ENCODE peak calls at places on chromosomes 11 and 22, in four cellular contexts. N is IMR-90, Z is mesenchymal stem cell, L is mesendoderm. R is an unnamed sample.

GRCh38 chr11:95097209-95097608 is 7.6 kb downstream of the ENDOD1 start:
- DNase-seq in Z (no peak), L (no peak), N (no peak), R (no peak)

GRCh38 chr11:95715777-95716241 is 73.8 kb downstream of the FAM76B start:
- DNase-seq in N (no peak), L (no peak), Z (no peak), R (no peak)

GRCh38 chr11:76206327-76207081 is at the start of gene WNT11:
- DNase-seq in Z (peak), N (no peak), L (peak), R (peak)

GRCh38 chr22:41902932-41903421 is 11.9 kb downstream of the SHISA8 start:
- DNase-seq in N (no peak), Z (no peak), L (no peak), R (no peak)

GRCh38 chr11:116694017-116694725 is 78.6 kb downstream of the BUD13 start:
- DNase-seq in N (no peak), L (no peak), Z (no peak), R (no peak)

GRCh38 chr11:24560324-24560723 is 63.5 kb downstream of the LUZP2 start:
- DNase-seq in L (no peak), N (no peak), Z (no peak), R (no peak)

GRCh38 chr11:68651208-68651984 is 32.9 kb upstream of the GAL start:
- DNase-seq in Z (peak), N (peak), L (peak), R (no peak)

GRCh38 chr22:19959043-19959586 is 17.5 kb upstream of the TXNRD2 start:
- DNase-seq in L (peak), N (peak), Z (peak), R (peak)

GRCh38 chr11:11107081-11107480 is 246.0 kb downstream of the CSNK2A3 start:
- DNase-seq in L (no peak), Z (no peak), N (no peak), R (no peak)

GRCh38 chr11:128549256-128549944 is 38.0 kb downstream of the ETS1 start:
- DNase-seq in N (no peak), L (no peak), Z (peak), R (no peak)

GRCh38 chr22:20591295-20591645 is 83.9 kb downstream of the MED15 start:
- DNase-seq in Z (no peak), N (no peak), L (no peak), R (no peak)

GRCh38 chr11:95076416-95076815 is 9.7 kb downstream of the SRSF8 start:
- DNase-seq in Z (peak), N (peak), L (no peak), R (no peak)

GRCh38 chr22:26065847-26066246 is 103.4 kb upstream of the SEZ6L start:
- DNase-seq in L (peak), Z (no peak), N (no peak), R (no peak)

GRCh38 chr11:31248768-31249167 is 120.8 kb downstream of the DCDC1 start:
- DNase-seq in L (no peak), N (no peak), Z (no peak), R (no peak)

GRCh38 chr22:45159652-45160462 is 3.9 kb upstream of the NUP50 start:
- DNase-seq in L (peak), Z (peak), N (peak), R (no peak)

GRCh38 chr11:84372366-84372765 is 1086.2 kb upstream of the CCDC90B start:
- DNase-seq in N (no peak), L (no peak), Z (no peak), R (no peak)

GRCh38 chr11:45211732-45212131 is 65.3 kb downstream of the PRDM11 start:
- DNase-seq in N (no peak), Z (no peak), L (no peak), R (no peak)

GRCh38 chr11:70709596-70709995 is 311.3 kb downstream of the CTTN start:
- DNase-seq in N (no peak), L (no peak), Z (no peak), R (no peak)

GRCh38 chr22:37681001-37681424 is 5.1 kb upstream of the NOL12 start:
- DNase-seq in L (no peak), Z (peak), N (peak), R (no peak)
- H3K27ac ChIP-seq in L (no peak), Z (no peak), N (peak), R (no peak)

DNA sequence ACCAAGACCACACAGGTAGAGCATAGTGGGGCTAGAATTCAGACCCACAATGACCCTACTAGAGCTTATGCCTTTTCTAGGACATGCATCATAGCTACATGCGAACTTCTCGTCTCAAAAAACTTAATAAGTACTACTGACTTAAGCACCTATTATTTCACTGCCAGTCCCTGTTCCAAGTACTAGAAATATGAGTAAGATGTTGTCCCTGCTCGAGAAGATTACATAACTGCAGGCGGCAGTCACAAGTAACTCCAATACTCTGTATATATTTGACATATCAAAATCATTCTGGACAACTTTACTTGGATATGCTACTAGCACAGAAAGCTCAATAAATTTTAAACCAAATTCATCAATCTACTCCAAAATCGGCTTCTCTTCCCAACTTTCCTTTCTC is 235.0 kb downstream of the TTC28 start:
- DNase-seq in L (no peak), Z (no peak), N (no peak), R (no peak)
- H2BK15ac ChIP-seq in L (no peak), Z (no peak), N (no peak), R (no peak)

GRCh38 chr11:8231979-8232378 is 31.7 kb downstream of the LMO1 start:
- DNase-seq in N (no peak), Z (no peak), L (no peak), R (no peak)
- H2AK5ac ChIP-seq in N (no peak), Z (no peak), L (no peak), R (no peak)

GRCh38 chr11:47377571-47378010 is 756 bp downstream of the SPI1 start:
- DNase-seq in Z (no peak), L (no peak), N (no peak), R (no peak)
- H3K27ac ChIP-seq in Z (no peak), L (no peak), N (no peak), R (no peak)

R was measured in neuronal stem cell.